ENCODE peak calls at places on chromosome X, in seven cellular contexts. Q, J, E, K, N, Y and S are unnamed samples.

GRCh38 chrX:13254870-13255269 is 65.0 kb downstream of the ATXN3L start:
- DNase-seq in Y (no peak), Q (no peak), E (no peak), K (no peak), N (no peak), J (no peak), S (no peak)

GRCh38 chrX:47958943-47959342 is 44.8 kb downstream of the ZNF182 start:
- DNase-seq in N (no peak), J (no peak), E (no peak), Y (no peak), K (peak), Q (peak), S (no peak)

GRCh38 chrX:69538321-69538876 is 34.3 kb downstream of the NALF2 start:
- DNase-seq in E (peak), J (peak), K (peak), Q (peak), N (peak), Y (no peak), S (no peak)

GRCh38 chrX:10174810-10175209 is 18.0 kb downstream of the CLCN4 start:
- DNase-seq in Y (no peak), J (no peak), K (no peak), N (no peak), E (no peak), Q (no peak), S (no peak)

GRCh38 chrX:139120760-139121159 is 409.2 kb upstream of the FGF13 start:
- DNase-seq in J (no peak), Q (no peak), K (no peak), Y (no peak), N (no peak), E (no peak), S (no peak)

GRCh38 chrX:40406330-40406859 is 174.4 kb upstream of the ATP6AP2 start:
- DNase-seq in J (no peak), N (no peak), Q (no peak), Y (no peak), K (no peak), E (no peak), S (no peak)

GRCh38 chrX:132834109-132834508 is 124.3 kb downstream of the HS6ST2 start:
- DNase-seq in Y (no peak), E (no peak), N (no peak), J (no peak), K (no peak), Q (no peak), S (no peak)

GRCh38 chrX:74251006-74251930 is 52.7 kb upstream of the ZCCHC13 start:
- DNase-seq in E (no peak), Y (no peak), N (no peak), K (peak), J (no peak), Q (peak), S (no peak)

GRCh38 chrX:107935200-107935599 is 47.0 kb downstream of the TEX13B start:
- DNase-seq in Y (no peak), K (peak), Q (no peak), E (no peak), N (no peak), J (no peak), S (no peak)

GRCh38 chrX:44227981-44228380 is 115.5 kb downstream of the EFHC2 start:
- DNase-seq in K (no peak), N (no peak), Q (no peak), E (no peak), J (no peak), Y (no peak), S (no peak)

GRCh38 chrX:21438792-21439191 is 64.6 kb downstream of the CNKSR2 start:
- DNase-seq in Y (peak), J (no peak), Q (no peak), K (no peak), N (no peak), E (no peak), S (no peak)

GRCh38 chrX:136636121-136636520 is 11.8 kb upstream of the CD40LG start:
- DNase-seq in E (no peak), Q (no peak), Y (no peak), J (no peak), K (no peak), N (no peak), S (no peak)

GRCh38 chrX:15673970-15674369 is 9.4 kb upstream of the CLTRN start:
- DNase-seq in K (no peak), Y (no peak), Q (no peak), E (no peak), J (no peak), N (no peak), S (no peak)

GRCh38 chrX:103831803-103832544 is at the start of gene RAB9B:
- DNase-seq in Q (peak), N (peak), E (no peak), K (no peak), Y (no peak), J (peak), S (peak)

GRCh38 chrX:23554304-23554703 is 113.0 kb upstream of the PRDX4 start:
- DNase-seq in N (no peak), J (no peak), Y (no peak), E (no peak), K (peak), Q (peak), S (no peak)

GRCh38 chrX:12480956-12481355 is 310.3 kb upstream of the PRPS2 start:
- DNase-seq in Y (no peak), Q (no peak), E (no peak), K (no peak), N (no peak), J (no peak), S (no peak)

GRCh38 chrX:129679856-129680255 is 25.1 kb upstream of the APLN start:
- DNase-seq in E (no peak), J (no peak), Q (no peak), N (no peak), Y (no peak), K (peak), S (no peak)

GRCh38 chrX:95040104-95040503 is 1366.1 kb downstream of the FAM133A start:
- DNase-seq in Q (no peak), N (no peak), Y (no peak), K (no peak), J (no peak), E (no peak), S (no peak)

GRCh38 chrX:11341274-11342256 is 48.4 kb downstream of the AMELX start:
- DNase-seq in J (no peak), Q (no peak), E (no peak), K (peak), N (no peak), Y (no peak), S (peak)

GRCh38 chrX:154597221-154597620 is 12.3 kb downstream of the CTAG1A start:
- DNase-seq in K (no peak), Y (no peak), J (no peak), Q (no peak), N (no peak), E (no peak), S (no peak)

GRCh38 chrX:153828723-153829548 is 1.4 kb downstream of the PDZD4 start:
- DNase-seq in K (no peak), Q (no peak), E (no peak), J (no peak), N (no peak), Y (no peak), S (no peak)

GRCh38 chrX:14528629-14529287 is 578 bp upstream of the GLRA2 start:
- DNase-seq in Y (no peak), N (peak), E (peak), K (peak), J (peak), Q (peak), S (no peak)

GRCh38 chrX:107454302-107454701 is 4.8 kb downstream of the FRMPD3 start:
- DNase-seq in Y (no peak), J (no peak), K (peak), N (no peak), Q (no peak), E (no peak), S (no peak)

GRCh38 chrX:67545772-67546495 is 2.1 kb downstream of the AR start:
- DNase-seq in J (no peak), N (no peak), Q (no peak), Y (no peak), E (no peak), K (no peak), S (no peak)

GRCh38 chrX:24760601-24761000 is 66.9 kb downstream of the POLA1 start:
- DNase-seq in E (no peak), Y (no peak), N (no peak), Q (no peak), K (peak), J (no peak), S (no peak)

GRCh38 chrX:72201836-72202536 is 20.4 kb downstream of the PIN4 start:
- DNase-seq in E (no peak), K (peak), Q (no peak), J (no peak), N (no peak), Y (no peak), S (no peak)

GRCh38 chrX:105098201-105098600 is 122.3 kb downstream of the TEX13A start:
- DNase-seq in K (peak), E (no peak), J (no peak), Y (no peak), Q (no peak), N (no peak), S (no peak)

GRCh38 chrX:139691843-139692505 is 16.0 kb downstream of the MCF2 start:
- DNase-seq in E (no peak), Y (no peak), Q (no peak), N (no peak), K (peak), J (no peak), S (no peak)